ENCODE peak calls at places on chromosomes 13 and 19, in six cellular contexts. One of them, this sample, is unnamed.
A peak's percentile ranks its signal among the peaks of the same experiment; 100 is the strongest.

GRCh38 chr13:77523386-77523785 is 12.1 kb upstream of the SCEL start:
- DNase-seq in HFFc6: no peak
- DNase-seq in stimulated activated CD8-positive, alpha-beta memory T cell treated with anti-CD3 and anti-CD28 coated beads, Interleukin-7, amount 100 ng/mL, for 24 hours: no peak
- DNase-seq in D721Med: no peak
- DNase-seq in stimulated activated naive CD4-positive, alpha-beta T cell: no peak
- DNase-seq in stimulated activated CD4-positive, alpha-beta T cell treated with anti-CD3 and anti-CD28 coated beads, Interleukin-4, amount 100 ng/mL, for 1 hour: no peak
- DNase-seq in this sample: no peak

GRCh38 chr13:106814389-106814903 is 246.5 kb upstream of the ARGLU1 start:
- DNase-seq in HFFc6: no peak
- DNase-seq in stimulated activated CD8-positive, alpha-beta memory T cell treated with anti-CD3 and anti-CD28 coated beads, Interleukin-7, amount 100 ng/mL, for 24 hours: no peak
- DNase-seq in D721Med: no peak
- DNase-seq in stimulated activated naive CD4-positive, alpha-beta T cell: no peak
- DNase-seq in stimulated activated CD4-positive, alpha-beta T cell treated with anti-CD3 and anti-CD28 coated beads, Interleukin-4, amount 100 ng/mL, for 1 hour: no peak
- DNase-seq in this sample: no peak

GRCh38 chr19:17915940-17916593 is 16.7 kb upstream of the CCDC124 start:
- DNase-seq in HFFc6: no peak
- DNase-seq in stimulated activated CD8-positive, alpha-beta memory T cell treated with anti-CD3 and anti-CD28 coated beads, Interleukin-7, amount 100 ng/mL, for 24 hours: no peak
- DNase-seq in D721Med: no peak
- DNase-seq in stimulated activated naive CD4-positive, alpha-beta T cell: no peak
- DNase-seq in stimulated activated CD4-positive, alpha-beta T cell treated with anti-CD3 and anti-CD28 coated beads, Interleukin-4, amount 100 ng/mL, for 1 hour: no peak
- DNase-seq in this sample: no peak

GRCh38 chr13:109924376-109924775 is 138.0 kb upstream of the IRS2 start:
- DNase-seq in HFFc6: no peak
- DNase-seq in stimulated activated CD8-positive, alpha-beta memory T cell treated with anti-CD3 and anti-CD28 coated beads, Interleukin-7, amount 100 ng/mL, for 24 hours: no peak
- DNase-seq in D721Med: no peak
- DNase-seq in stimulated activated naive CD4-positive, alpha-beta T cell: no peak
- DNase-seq in stimulated activated CD4-positive, alpha-beta T cell treated with anti-CD3 and anti-CD28 coated beads, Interleukin-4, amount 100 ng/mL, for 1 hour: no peak
- DNase-seq in this sample: no peak

GRCh38 chr13:112242777-112243176 is 133.4 kb upstream of the SPACA7 start:
- DNase-seq in HFFc6: no peak
- DNase-seq in stimulated activated CD8-positive, alpha-beta memory T cell treated with anti-CD3 and anti-CD28 coated beads, Interleukin-7, amount 100 ng/mL, for 24 hours: no peak
- DNase-seq in D721Med: no peak
- DNase-seq in stimulated activated naive CD4-positive, alpha-beta T cell: no peak
- DNase-seq in stimulated activated CD4-positive, alpha-beta T cell treated with anti-CD3 and anti-CD28 coated beads, Interleukin-4, amount 100 ng/mL, for 1 hour: no peak
- DNase-seq in this sample: no peak

GRCh38 chr19:41407271-41407670 is 9.7 kb downstream of the BCKDHA start:
- DNase-seq in HFFc6: no peak
- DNase-seq in stimulated activated CD8-positive, alpha-beta memory T cell treated with anti-CD3 and anti-CD28 coated beads, Interleukin-7, amount 100 ng/mL, for 24 hours: no peak
- DNase-seq in D721Med: no peak
- DNase-seq in stimulated activated naive CD4-positive, alpha-beta T cell: no peak
- DNase-seq in stimulated activated CD4-positive, alpha-beta T cell treated with anti-CD3 and anti-CD28 coated beads, Interleukin-4, amount 100 ng/mL, for 1 hour: no peak
- DNase-seq in this sample: no peak

GRCh38 chr19:40419066-40419612 is 6.0 kb upstream of the PRX start:
- DNase-seq in HFFc6: no peak
- DNase-seq in stimulated activated CD8-positive, alpha-beta memory T cell treated with anti-CD3 and anti-CD28 coated beads, Interleukin-7, amount 100 ng/mL, for 24 hours: no peak
- DNase-seq in D721Med: no peak
- DNase-seq in stimulated activated naive CD4-positive, alpha-beta T cell: no peak
- DNase-seq in stimulated activated CD4-positive, alpha-beta T cell treated with anti-CD3 and anti-CD28 coated beads, Interleukin-4, amount 100 ng/mL, for 1 hour: no peak
- DNase-seq in this sample: no peak

GRCh38 chr19:41893899-41894298 is 10.9 kb downstream of the ARHGEF1 start:
- DNase-seq in HFFc6: no peak
- DNase-seq in stimulated activated CD8-positive, alpha-beta memory T cell treated with anti-CD3 and anti-CD28 coated beads, Interleukin-7, amount 100 ng/mL, for 24 hours: no peak
- DNase-seq in D721Med: no peak
- DNase-seq in stimulated activated naive CD4-positive, alpha-beta T cell: no peak
- DNase-seq in stimulated activated CD4-positive, alpha-beta T cell treated with anti-CD3 and anti-CD28 coated beads, Interleukin-4, amount 100 ng/mL, for 1 hour: no peak
- DNase-seq in this sample: no peak

GRCh38 chr19:47615230-47615629 is 6.3 kb downstream of the BICRA start:
- DNase-seq in HFFc6: no peak
- DNase-seq in stimulated activated CD8-positive, alpha-beta memory T cell treated with anti-CD3 and anti-CD28 coated beads, Interleukin-7, amount 100 ng/mL, for 24 hours: no peak
- DNase-seq in D721Med: no peak
- DNase-seq in stimulated activated naive CD4-positive, alpha-beta T cell: no peak
- DNase-seq in stimulated activated CD4-positive, alpha-beta T cell treated with anti-CD3 and anti-CD28 coated beads, Interleukin-4, amount 100 ng/mL, for 1 hour: no peak
- DNase-seq in this sample: no peak

GRCh38 chr13:95231393-95231792 is 69.9 kb downstream of the ABCC4 start:
- DNase-seq in HFFc6: no peak
- DNase-seq in stimulated activated CD8-positive, alpha-beta memory T cell treated with anti-CD3 and anti-CD28 coated beads, Interleukin-7, amount 100 ng/mL, for 24 hours: no peak
- DNase-seq in D721Med: no peak
- DNase-seq in stimulated activated naive CD4-positive, alpha-beta T cell: no peak
- DNase-seq in stimulated activated CD4-positive, alpha-beta T cell treated with anti-CD3 and anti-CD28 coated beads, Interleukin-4, amount 100 ng/mL, for 1 hour: no peak
- DNase-seq in this sample: no peak

GRCh38 chr19:2477732-2478191 is 1.8 kb downstream of the GADD45B start:
- DNase-seq in HFFc6: peak; percentile 17
- DNase-seq in stimulated activated CD8-positive, alpha-beta memory T cell treated with anti-CD3 and anti-CD28 coated beads, Interleukin-7, amount 100 ng/mL, for 24 hours: no peak
- DNase-seq in D721Med: no peak
- DNase-seq in stimulated activated naive CD4-positive, alpha-beta T cell: peak; percentile 12
- DNase-seq in stimulated activated CD4-positive, alpha-beta T cell treated with anti-CD3 and anti-CD28 coated beads, Interleukin-4, amount 100 ng/mL, for 1 hour: no peak
- DNase-seq in this sample: no peak

GRCh38 chr19:55212447-55212846 is 3.1 kb upstream of the PTPRH start:
- DNase-seq in HFFc6: no peak
- DNase-seq in stimulated activated CD8-positive, alpha-beta memory T cell treated with anti-CD3 and anti-CD28 coated beads, Interleukin-7, amount 100 ng/mL, for 24 hours: peak; percentile 10
- DNase-seq in D721Med: no peak
- DNase-seq in stimulated activated naive CD4-positive, alpha-beta T cell: no peak
- DNase-seq in stimulated activated CD4-positive, alpha-beta T cell treated with anti-CD3 and anti-CD28 coated beads, Interleukin-4, amount 100 ng/mL, for 1 hour: peak; percentile 52
- DNase-seq in this sample: no peak

GRCh38 chr19:43435775-43436174 is 21.1 kb downstream of the TEX101 start:
- DNase-seq in HFFc6: no peak
- DNase-seq in stimulated activated CD8-positive, alpha-beta memory T cell treated with anti-CD3 and anti-CD28 coated beads, Interleukin-7, amount 100 ng/mL, for 24 hours: no peak
- DNase-seq in D721Med: no peak
- DNase-seq in stimulated activated naive CD4-positive, alpha-beta T cell: no peak
- DNase-seq in stimulated activated CD4-positive, alpha-beta T cell treated with anti-CD3 and anti-CD28 coated beads, Interleukin-4, amount 100 ng/mL, for 1 hour: no peak
- DNase-seq in this sample: no peak

GRCh38 chr19:40223135-40223822 is 3.2 kb downstream of the CCNP start:
- DNase-seq in HFFc6: no peak
- DNase-seq in stimulated activated CD8-positive, alpha-beta memory T cell treated with anti-CD3 and anti-CD28 coated beads, Interleukin-7, amount 100 ng/mL, for 24 hours: no peak
- DNase-seq in D721Med: no peak
- DNase-seq in stimulated activated naive CD4-positive, alpha-beta T cell: peak; percentile 31
- DNase-seq in stimulated activated CD4-positive, alpha-beta T cell treated with anti-CD3 and anti-CD28 coated beads, Interleukin-4, amount 100 ng/mL, for 1 hour: peak; percentile 31
- DNase-seq in this sample: peak; percentile 77

GRCh38 chr19:47479701-47480503 is 4.1 kb downstream of the KPTN start:
- DNase-seq in HFFc6: no peak
- DNase-seq in stimulated activated CD8-positive, alpha-beta memory T cell treated with anti-CD3 and anti-CD28 coated beads, Interleukin-7, amount 100 ng/mL, for 24 hours: no peak
- DNase-seq in D721Med: no peak
- DNase-seq in stimulated activated naive CD4-positive, alpha-beta T cell: no peak
- DNase-seq in stimulated activated CD4-positive, alpha-beta T cell treated with anti-CD3 and anti-CD28 coated beads, Interleukin-4, amount 100 ng/mL, for 1 hour: no peak
- DNase-seq in this sample: peak; percentile 83

GRCh38 chr13:85137516-85137915 is 661.7 kb downstream of the SLITRK6 start:
- DNase-seq in HFFc6: no peak
- DNase-seq in stimulated activated CD8-positive, alpha-beta memory T cell treated with anti-CD3 and anti-CD28 coated beads, Interleukin-7, amount 100 ng/mL, for 24 hours: no peak
- DNase-seq in D721Med: no peak
- DNase-seq in stimulated activated naive CD4-positive, alpha-beta T cell: no peak
- DNase-seq in stimulated activated CD4-positive, alpha-beta T cell treated with anti-CD3 and anti-CD28 coated beads, Interleukin-4, amount 100 ng/mL, for 1 hour: no peak
- DNase-seq in this sample: no peak

GRCh38 chr13:45136741-45137500 is 16.6 kb downstream of the GTF2F2 start:
- DNase-seq in HFFc6: no peak
- DNase-seq in stimulated activated CD8-positive, alpha-beta memory T cell treated with anti-CD3 and anti-CD28 coated beads, Interleukin-7, amount 100 ng/mL, for 24 hours: no peak
- DNase-seq in D721Med: no peak
- DNase-seq in stimulated activated naive CD4-positive, alpha-beta T cell: no peak
- DNase-seq in stimulated activated CD4-positive, alpha-beta T cell treated with anti-CD3 and anti-CD28 coated beads, Interleukin-4, amount 100 ng/mL, for 1 hour: no peak
- DNase-seq in this sample: no peak